ENCODE peak calls at places on chromosomes 2 and 18, in four cellular contexts. A is pancreas; O is neural progenitor cell; X is CD8-positive, alpha-beta T cell. M is an unnamed sample. For H3K36me3, the result is how much of the 10 kb centered on the place peaks cover.

GRCh38 chr2:134924912-134925311 is 6.3 kb downstream of the CCNT2 start:
- DNase-seq in X (no peak), A (no peak), O (no peak), M (no peak)

GRCh38 chr2:236919209-236919608 is 166.5 kb upstream of the COPS8 start:
- DNase-seq in O (no peak), X (no peak), A (no peak), M (no peak)

GRCh38 chr18:11752116-11752911 is 63.2 kb downstream of the GNAL start:
- DNase-seq in A (no peak), O (peak), X (no peak), M (no peak)

GRCh38 chr18:73942081-73942625 is 205.5 kb downstream of the FBXO15 start:
- DNase-seq in A (no peak), O (no peak), X (no peak), M (no peak)

GRCh38 chr18:76443519-76444435 is 51.3 kb downstream of the ZNF516 start:
- DNase-seq in X (no peak), A (no peak), O (no peak), M (no peak)

GRCh38 chr18:45687617-45688016 is 36.4 kb upstream of the SLC14A1 start:
- DNase-seq in O (no peak), X (peak), A (no peak), M (peak)

GRCh38 chr2:167192833-167193232 is 304.6 kb downstream of the XIRP2 start:
- DNase-seq in O (no peak), A (no peak), X (no peak), M (no peak)

GRCh38 chr2:109501461-109501860 is 112.3 kb downstream of the SEPTIN10 start:
- DNase-seq in X (no peak), O (no peak), A (no peak), M (no peak)

DNA sequence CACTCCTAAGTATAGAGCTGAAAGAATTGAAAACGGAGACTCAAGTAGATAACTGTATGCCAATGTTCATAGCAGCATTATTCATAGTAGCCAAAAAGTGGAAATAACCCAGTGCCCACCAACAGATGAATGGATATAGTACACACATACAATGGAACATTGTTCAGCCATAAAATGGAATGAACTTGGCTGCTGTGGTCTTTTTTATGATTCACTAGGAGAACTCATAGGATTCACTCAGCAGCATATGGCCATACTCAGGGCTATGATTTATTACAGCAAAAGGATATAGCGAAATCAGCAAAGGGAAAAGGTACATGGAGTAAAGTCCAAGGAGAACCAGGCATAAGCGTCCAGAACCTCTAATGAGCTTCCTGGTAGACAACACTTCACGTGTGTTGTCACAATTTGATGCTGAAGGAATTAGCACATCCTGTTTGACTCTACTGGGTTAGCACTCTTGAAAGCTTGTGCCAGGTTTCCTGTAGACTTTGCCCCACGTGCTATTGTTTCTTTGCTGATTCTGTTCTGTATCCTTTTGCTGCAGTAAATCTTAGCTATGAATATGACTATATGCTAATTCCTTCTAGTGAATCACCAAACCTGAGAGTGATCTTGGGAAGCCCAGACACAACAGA is 15.7 kb downstream of the SPC25 start:
- DNase-seq in O (no peak), A (no peak), X (no peak), M (no peak)
- H3K36me3 ChIP-seq in O (under half), A (under half), X (under half), M (under half)

GRCh38 chr2:103152556-103152955 is 390.7 kb downstream of the TMEM182 start:
- DNase-seq in A (no peak), O (no peak), X (no peak), M (no peak)
- H3K36me3 ChIP-seq in A (under half), O (under half), X (under half), M (under half)

GRCh38 chr18:49677081-49677480 is 115.2 kb downstream of the LIPG start:
- DNase-seq in A (no peak), X (no peak), O (no peak), M (no peak)
- H3K36me3 ChIP-seq in A (under half), X (under half), O (under half), M (under half)

DNA sequence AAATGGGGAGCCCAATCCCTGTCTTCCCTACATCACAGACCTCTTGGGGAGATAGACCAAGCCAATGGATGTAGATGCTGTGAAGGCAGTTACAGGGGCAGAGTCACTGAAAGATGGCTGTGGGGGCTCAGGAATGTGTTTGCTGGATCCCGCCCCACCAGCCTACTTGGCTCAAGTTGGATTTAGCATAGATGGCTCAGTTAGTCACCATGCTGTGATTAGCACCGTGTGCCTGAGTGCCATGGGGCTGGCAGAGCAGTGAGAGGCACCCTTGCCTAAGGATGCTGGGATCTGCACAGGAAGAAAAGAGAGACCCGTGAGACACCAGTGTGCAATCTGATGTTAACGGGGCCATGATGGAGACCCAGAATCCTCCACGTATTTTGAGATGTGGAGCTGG is 228.3 kb downstream of the DYSF start:
- DNase-seq in O (no peak), A (no peak), X (no peak), M (no peak)
- H3K36me3 ChIP-seq in O (under half), A (under half), X (under half), M (under half)

DNA sequence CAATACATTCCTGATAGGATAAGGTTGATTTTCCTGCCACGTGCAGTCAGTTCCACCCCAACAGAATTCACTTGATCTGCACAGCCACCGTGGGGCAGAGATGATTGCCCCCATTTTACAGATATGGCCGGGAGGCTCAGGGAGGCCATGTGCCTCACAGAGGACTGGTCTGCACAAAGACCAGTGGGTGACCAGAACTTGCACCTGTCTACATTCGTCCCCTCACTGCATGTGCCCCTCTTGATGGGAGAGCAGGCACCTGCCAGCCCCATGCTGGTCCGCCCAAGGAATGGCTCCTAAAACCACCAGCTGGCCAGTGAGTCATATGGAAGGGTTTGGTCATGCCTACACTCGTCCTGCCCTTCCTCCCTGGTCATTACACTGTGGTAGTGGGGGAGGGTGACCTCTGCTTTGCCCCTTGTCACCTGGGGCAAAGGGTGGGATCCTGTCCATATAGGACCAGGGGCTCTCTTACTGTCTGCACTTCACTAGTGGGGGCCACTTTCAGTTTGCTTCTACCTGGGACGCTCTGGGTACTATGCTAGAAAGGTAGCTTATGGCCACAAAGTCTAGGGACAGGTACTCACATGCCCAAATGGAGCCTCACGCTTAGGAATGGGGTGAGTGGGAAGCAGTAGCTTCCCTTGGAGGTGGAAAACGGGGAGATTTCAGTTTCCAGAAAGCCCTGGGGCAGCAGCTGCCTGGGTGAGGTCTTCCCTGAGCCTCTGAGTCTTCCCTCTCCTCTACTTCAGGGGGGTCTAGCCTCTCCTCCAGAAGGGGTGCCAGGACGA is 14.7 kb downstream of the RRM2 start:
- DNase-seq in A (no peak), X (no peak), O (no peak), M (no peak)
- H3K36me3 ChIP-seq in A (under half), X (under half), O (under half), M (under half)

DNA sequence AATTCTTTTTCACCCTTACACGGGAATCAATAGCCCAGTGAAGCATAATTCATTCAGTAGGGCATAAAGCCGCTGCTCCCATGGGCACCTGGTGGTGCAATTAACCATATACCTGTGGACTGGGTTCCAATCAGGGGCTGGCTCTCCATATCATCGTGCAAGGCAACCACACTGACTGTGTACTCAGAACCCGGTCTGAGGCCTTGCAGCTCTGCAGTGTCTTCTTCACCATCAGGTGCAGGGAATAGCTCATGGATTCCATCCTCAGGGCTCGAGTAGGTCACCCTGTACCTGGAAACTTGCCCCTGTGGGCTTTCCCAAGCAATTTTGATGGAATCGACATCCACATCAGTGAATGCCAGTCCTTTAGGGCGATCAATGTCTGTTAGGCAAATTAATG is 55.2 kb downstream of the FN1 start:
- DNase-seq in A (no peak), X (no peak), O (no peak), M (no peak)
- H3K36me3 ChIP-seq in A (under half), X (under half), O (under half), M (under half)